ENCODE peak calls at places on chromosomes 13 and 19, in ten cellular contexts. A is activated B cell treated with CpG ODN at 0.5 μM for 24 hours, M is GM20000, T is Calu3, O is fibroblast of the aortic adventitia, D is HL-60, R is heart right ventricle, W is foreskin keratinocyte, Z is breast epithelium, S is left ventricle myocardium inferior. K is an unnamed sample.

GRCh38 chr19:1672038-1672768 is 19.8 kb upstream of the TCF3 start:
- DNase-seq in A (peak), M (peak), T (peak), O (peak), D (peak), R (peak), W (no peak), Z (no peak), S (no peak), K (no peak)

GRCh38 chr13:51276684-51277083 is 54.5 kb downstream of the FAM124A start:
- DNase-seq in A (no peak), M (no peak), T (no peak), O (peak), D (no peak), R (no peak), W (no peak), Z (peak), S (no peak), K (no peak)

GRCh38 chr19:32537626-32538025 is 43.4 kb upstream of the PDCD5 start:
- DNase-seq in A (no peak), M (no peak), T (no peak), O (no peak), D (no peak), R (no peak), W (no peak), Z (no peak), S (no peak), K (no peak)

GRCh38 chr19:46299004-46299509 is 2.2 kb downstream of the HIF3A start:
- DNase-seq in A (no peak), M (no peak), T (peak), O (peak), D (peak), R (peak), W (peak), Z (peak), S (peak), K (peak)

GRCh38 chr19:860481-861098 is 1.1 kb downstream of the CFD start:
- DNase-seq in A (peak), M (peak), T (peak), O (peak), D (peak), R (peak), W (peak), Z (peak), S (peak), K (peak)

GRCh38 chr19:19525611-19526380 is 2.9 kb upstream of the YJEFN3 start:
- DNase-seq in A (no peak), M (no peak), T (no peak), O (no peak), D (no peak), R (no peak), W (no peak), Z (no peak), S (no peak), K (no peak)

GRCh38 chr13:20358022-20358421 is 125.9 kb upstream of the GJB6 start:
- DNase-seq in A (no peak), M (no peak), T (no peak), O (no peak), D (no peak), R (no peak), W (no peak), Z (no peak), S (no peak), K (no peak)

GRCh38 chr19:46180701-46181385 is 32.8 kb downstream of the IGFL2 start:
- DNase-seq in A (no peak), M (no peak), T (no peak), O (peak), D (no peak), R (no peak), W (peak), Z (no peak), S (no peak), K (no peak)

GRCh38 chr13:97468331-97468730 is 34.4 kb downstream of the RAP2A start:
- DNase-seq in A (no peak), M (no peak), T (no peak), O (peak), D (no peak), R (no peak), W (no peak), Z (no peak), S (no peak), K (no peak)

GRCh38 chr13:35219021-35219420 is 257.5 kb downstream of the MAB21L1 start:
- DNase-seq in A (no peak), M (no peak), T (no peak), O (no peak), D (no peak), R (no peak), W (no peak), Z (no peak), S (no peak), K (no peak)

GRCh38 chr19:3769494-3769893 is 2.5 kb downstream of the RAX2 start:
- DNase-seq in A (no peak), M (no peak), T (no peak), O (no peak), D (no peak), R (no peak), W (no peak), Z (no peak), S (no peak), K (no peak)

GRCh38 chr13:109655206-109655600 is 131.2 kb downstream of the IRS2 start:
- DNase-seq in A (no peak), M (no peak), T (no peak), O (no peak), D (peak), R (no peak), W (no peak), Z (no peak), S (no peak), K (no peak)

GRCh38 chr19:38670921-38671398 is 23.5 kb downstream of the ACTN4 start:
- DNase-seq in A (no peak), M (no peak), T (no peak), O (no peak), D (no peak), R (no peak), W (no peak), Z (no peak), S (no peak), K (no peak)

GRCh38 chr19:19745496-19746285 is 12.8 kb upstream of the ZNF14 start:
- DNase-seq in A (no peak), M (no peak), T (no peak), O (no peak), D (no peak), R (no peak), W (no peak), Z (no peak), S (no peak), K (peak)

GRCh38 chr19:1483067-1483978 is 4.3 kb upstream of the C19orf25 start:
- DNase-seq in A (no peak), M (no peak), T (no peak), O (no peak), D (no peak), R (no peak), W (no peak), Z (no peak), S (no peak), K (no peak)

GRCh38 chr13:97341135-97341534 is 92.8 kb upstream of the RAP2A start:
- DNase-seq in A (no peak), M (no peak), T (no peak), O (no peak), D (no peak), R (no peak), W (peak), Z (no peak), S (no peak), K (no peak)

GRCh38 chr19:35352448-35353304 is 5.0 kb downstream of the FFAR1 start:
- DNase-seq in A (peak), M (peak), T (peak), O (peak), D (no peak), R (peak), W (peak), Z (no peak), S (peak), K (peak)

GRCh38 chr19:38070573-38070972 is 153.4 kb downstream of the DPF1 start:
- DNase-seq in A (no peak), M (no peak), T (peak), O (peak), D (no peak), R (no peak), W (peak), Z (no peak), S (no peak), K (no peak)

GRCh38 chr13:30463820-30464495 is 1.8 kb downstream of the HMGB1 start:
- DNase-seq in A (no peak), M (peak), T (no peak), O (peak), D (no peak), R (peak), W (peak), Z (peak), S (peak), K (peak)

GRCh38 chr19:51467864-51468544 is 9.8 kb upstream of the SIGLEC8 start:
- DNase-seq in A (no peak), M (no peak), T (no peak), O (no peak), D (no peak), R (no peak), W (no peak), Z (no peak), S (no peak), K (no peak)

GRCh38 chr19:54481326-54481930 is 8.3 kb upstream of the CDC42EP5 start:
- DNase-seq in A (no peak), M (peak), T (peak), O (peak), D (no peak), R (no peak), W (peak), Z (no peak), S (no peak), K (no peak)

GRCh38 chr13:68272652-68273051 is 1042.5 kb upstream of the PCDH9 start:
- DNase-seq in A (no peak), M (no peak), T (no peak), O (no peak), D (no peak), R (no peak), W (no peak), Z (no peak), S (no peak), K (no peak)

GRCh38 chr13:24627090-24627714 is 53.0 kb upstream of the ATP12A start:
- DNase-seq in A (no peak), M (no peak), T (no peak), O (no peak), D (no peak), R (no peak), W (no peak), Z (no peak), S (no peak), K (no peak)

GRCh38 chr19:28324275-28325060 is 888.5 kb downstream of the UQCRFS1 start:
- DNase-seq in A (no peak), M (no peak), T (no peak), O (no peak), D (no peak), R (no peak), W (no peak), Z (no peak), S (no peak), K (no peak)

GRCh38 chr13:39910041-39910440 is 254.6 kb downstream of the COG6 start:
- DNase-seq in A (no peak), M (no peak), T (no peak), O (no peak), D (no peak), R (no peak), W (no peak), Z (no peak), S (no peak), K (no peak)

GRCh38 chr13:75073791-75074190 is 408.2 kb downstream of the TBC1D4 start:
- DNase-seq in A (no peak), M (no peak), T (no peak), O (no peak), D (no peak), R (no peak), W (no peak), Z (no peak), S (no peak), K (no peak)

GRCh38 chr19:55082023-55082851 is 6.6 kb downstream of the EPS8L1 start:
- DNase-seq in A (no peak), M (peak), T (no peak), O (peak), D (no peak), R (no peak), W (no peak), Z (no peak), S (no peak), K (no peak)

GRCh38 chr13:110396913-110397379 is 89.9 kb downstream of the COL4A2 start:
- DNase-seq in A (no peak), M (no peak), T (peak), O (peak), D (no peak), R (peak), W (peak), Z (peak), S (peak), K (no peak)

GRCh38 chr13:106139407-106139806 is 396.1 kb downstream of the EFNB2 start:
- DNase-seq in A (no peak), M (no peak), T (no peak), O (no peak), D (no peak), R (no peak), W (no peak), Z (no peak), S (no peak), K (no peak)

GRCh38 chr19:45906221-45906620 is 3.8 kb upstream of the MYPOP start:
- DNase-seq in A (no peak), M (no peak), T (no peak), O (peak), D (no peak), R (no peak), W (peak), Z (no peak), S (no peak), K (no peak)

GRCh38 chr13:73913043-73913740 is 221.0 kb downstream of the KLF12 start:
- DNase-seq in A (no peak), M (no peak), T (no peak), O (peak), D (no peak), R (no peak), W (peak), Z (no peak), S (no peak), K (no peak)

GRCh38 chr13:50731400-50731799 is 112.1 kb downstream of the DLEU7 start:
- DNase-seq in A (no peak), M (no peak), T (no peak), O (peak), D (no peak), R (no peak), W (peak), Z (peak), S (no peak), K (no peak)

GRCh38 chr19:2983351-2984195 is 6.2 kb downstream of the TLE6 start:
- DNase-seq in A (peak), M (peak), T (peak), O (peak), D (no peak), R (peak), W (peak), Z (peak), S (peak), K (peak)

GRCh38 chr19:57473646-57474045 is 3.7 kb downstream of the ZNF772 start:
- DNase-seq in A (no peak), M (no peak), T (no peak), O (peak), D (no peak), R (no peak), W (no peak), Z (no peak), S (no peak), K (no peak)

GRCh38 chr13:99272481-99272880 is 14.3 kb upstream of the GPR18 start:
- DNase-seq in A (no peak), M (no peak), T (no peak), O (no peak), D (no peak), R (no peak), W (no peak), Z (no peak), S (no peak), K (no peak)

GRCh38 chr19:19588546-19588945 is 29.9 kb downstream of the PBX4 start:
- DNase-seq in A (no peak), M (no peak), T (no peak), O (no peak), D (no peak), R (no peak), W (peak), Z (no peak), S (no peak), K (no peak)

GRCh38 chr13:105763851-105764250 is 771.6 kb downstream of the EFNB2 start:
- DNase-seq in A (no peak), M (no peak), T (no peak), O (no peak), D (no peak), R (no peak), W (peak), Z (no peak), S (no peak), K (no peak)

GRCh38 chr19:6278740-6279619 is 795 bp downstream of the MLLT1 start:
- DNase-seq in A (peak), M (peak), T (no peak), O (no peak), D (no peak), R (no peak), W (no peak), Z (no peak), S (no peak), K (peak)

GRCh38 chr13:24207841-24208240 is 47.3 kb downstream of the SPATA13 start:
- DNase-seq in A (no peak), M (no peak), T (no peak), O (no peak), D (no peak), R (no peak), W (no peak), Z (no peak), S (no peak), K (no peak)

DNA sequence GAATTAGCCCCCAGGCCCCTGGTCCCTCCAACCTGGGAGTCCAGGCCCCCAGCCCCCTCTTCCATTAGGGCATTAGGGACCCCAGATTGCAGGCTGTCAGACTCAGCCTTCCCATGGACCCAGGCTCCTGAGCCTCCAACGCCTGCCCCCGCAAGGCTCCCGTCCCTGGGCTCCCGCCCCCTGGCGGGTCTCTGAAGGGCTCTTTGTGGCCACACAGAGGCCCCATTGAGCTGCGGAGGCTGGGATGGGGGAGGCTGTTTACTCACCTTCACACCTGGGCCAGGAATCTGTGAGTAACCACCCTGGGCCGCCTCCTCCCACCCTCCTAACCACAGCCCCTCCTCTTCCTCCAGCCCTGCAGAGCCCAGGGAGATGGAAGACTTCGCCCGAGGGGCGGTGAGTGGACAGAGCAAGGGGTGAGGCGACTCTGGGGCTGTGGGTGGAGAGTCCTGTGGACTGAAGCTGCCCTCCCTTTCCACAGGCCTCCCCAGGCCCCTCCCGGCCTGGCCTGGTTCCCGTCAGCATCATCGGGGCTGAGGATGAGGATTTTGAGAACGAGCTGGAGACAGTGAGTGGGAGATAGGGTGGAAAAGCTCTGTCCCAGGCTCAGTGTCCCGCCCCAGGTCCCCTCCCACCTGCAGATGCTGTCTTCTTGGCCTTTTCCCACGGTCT is 4.9 kb downstream of the ARHGEF1 start:
- DNase-seq in A (peak), M (peak), T (peak), O (no peak), D (no peak), R (no peak), W (peak), Z (peak), S (no peak), K (peak)
- TF ChIP-seq CTCF in A (no peak), M (peak), T (peak), O (no peak), D (no peak), R (no peak), W (peak), Z (peak), S (no peak), K (no peak)

GRCh38 chr19:18152444-18152816 is 533 bp upstream of the PIK3R2 start:
- DNase-seq in A (peak), M (peak), T (peak), O (peak), D (peak), R (peak), W (peak), Z (peak), S (peak), K (peak)
- TF ChIP-seq CTCF in A (no peak), M (peak), T (no peak), O (peak), D (peak), R (peak), W (peak), Z (peak), S (peak), K (peak)

GRCh38 chr19:14475251-14476073 is at the start of gene PTGER1:
- DNase-seq in A (no peak), M (peak), T (no peak), O (peak), D (no peak), R (no peak), W (no peak), Z (no peak), S (no peak), K (no peak)
- TF ChIP-seq CTCF in A (no peak), M (no peak), T (no peak), O (peak), D (no peak), R (peak), W (peak), Z (no peak), S (peak), K (no peak)

DNA sequence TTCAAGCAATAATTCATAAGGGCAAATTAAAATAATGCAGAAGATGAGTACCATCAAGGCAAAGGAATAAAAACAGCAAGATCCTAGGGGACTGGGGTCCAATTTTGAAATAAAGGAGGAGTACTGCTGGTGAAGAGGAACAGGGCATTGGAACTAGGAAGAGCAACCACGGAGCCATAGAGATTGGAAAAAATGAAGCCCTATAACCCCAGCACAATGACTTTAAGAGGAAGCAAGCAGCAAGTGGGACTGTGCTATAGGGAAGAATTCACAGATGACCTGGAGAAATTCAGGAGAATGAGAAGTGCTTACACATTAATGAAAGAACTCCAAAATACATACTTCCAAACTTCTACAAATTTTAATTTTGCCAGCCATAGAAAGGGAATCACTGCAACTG is 44.9 kb upstream of the ITM2B start:
- DNase-seq in A (no peak), M (no peak), T (no peak), O (no peak), D (no peak), R (no peak), W (no peak), Z (no peak), S (no peak), K (no peak)
- TF ChIP-seq CTCF in A (no peak), M (no peak), T (no peak), O (no peak), D (no peak), R (no peak), W (no peak), Z (no peak), S (no peak), K (no peak)

DNA sequence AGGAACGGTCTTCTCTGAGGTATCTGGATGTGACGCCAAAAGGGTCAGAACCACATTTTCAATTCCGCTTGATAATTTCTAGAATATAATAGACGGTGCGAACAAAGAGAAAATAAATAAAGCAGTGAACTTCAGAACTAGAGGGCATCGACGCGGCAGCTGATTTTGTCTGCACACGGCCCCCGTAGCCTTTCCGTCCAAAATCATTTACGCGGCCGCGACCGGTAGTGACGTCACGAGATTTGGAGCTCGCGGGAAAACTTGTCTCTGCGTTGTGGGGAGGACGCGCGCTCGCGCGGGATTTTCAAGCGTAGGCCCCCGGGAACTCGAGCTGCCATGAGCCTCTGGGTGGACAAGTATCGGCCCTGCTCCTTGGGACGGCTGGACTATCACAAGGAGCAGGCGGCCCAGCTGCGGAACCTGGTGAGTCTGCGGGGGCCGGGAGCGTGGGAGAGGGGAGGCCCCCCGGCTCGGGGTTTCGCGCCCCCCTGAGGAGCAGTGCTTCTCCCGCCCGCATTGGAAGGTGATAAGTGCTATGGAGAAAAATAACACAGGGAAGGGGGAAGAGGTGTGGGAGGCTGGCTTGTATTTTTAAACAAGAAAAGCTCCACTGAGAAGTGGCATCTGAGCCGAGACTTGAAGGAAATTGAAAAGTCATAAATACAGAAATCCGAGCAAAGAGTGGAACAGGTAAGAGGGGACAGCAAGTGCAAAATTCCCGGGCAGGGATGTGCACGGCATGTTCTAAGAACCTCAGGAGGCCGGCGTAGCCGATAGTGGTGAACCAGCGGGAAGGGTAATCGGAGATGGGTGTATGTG is at the start of gene RFC3:
- DNase-seq in A (peak), M (peak), T (peak), O (peak), D (peak), R (peak), W (peak), Z (peak), S (peak), K (peak)
- TF ChIP-seq CTCF in A (no peak), M (no peak), T (no peak), O (no peak), D (no peak), R (peak), W (peak), Z (no peak), S (no peak), K (no peak)